ENCODE peak calls at places on chromosomes 2 and 18, in five cellular contexts. One of them, this sample, is unnamed.

GRCh38 chr18:6884944-6885343 is 155.4 kb downstream of the ARHGAP28 start:
- DNase-seq in DND-41: no peak
- DNase-seq in fibroblast of lung: peak
- DNase-seq in CD4-positive, alpha-beta T cell: no peak
- DNase-seq in glutamatergic neuron: no peak
- DNase-seq in this sample: no peak

GRCh38 chr2:120653871-120654270 is 81.8 kb upstream of the GLI2 start:
- DNase-seq in CD4-positive, alpha-beta T cell: no peak
- DNase-seq in glutamatergic neuron: no peak
- DNase-seq in fibroblast of lung: no peak
- DNase-seq in DND-41: no peak
- DNase-seq in this sample: no peak

GRCh38 chr18:48782381-48782841 is 168.4 kb downstream of the SMAD7 start:
- DNase-seq in glutamatergic neuron: no peak
- DNase-seq in fibroblast of lung: no peak
- DNase-seq in DND-41: no peak
- DNase-seq in CD4-positive, alpha-beta T cell: no peak
- DNase-seq in this sample: no peak

GRCh38 chr2:10536569-10537133 is 88.5 kb upstream of the ODC1 start:
- DNase-seq in CD4-positive, alpha-beta T cell: no peak
- DNase-seq in fibroblast of lung: no peak
- DNase-seq in DND-41: peak
- DNase-seq in glutamatergic neuron: no peak
- DNase-seq in this sample: no peak

GRCh38 chr2:101991731-101992145 is at the start of gene IL1R2:
- DNase-seq in CD4-positive, alpha-beta T cell: no peak
- DNase-seq in DND-41: no peak
- DNase-seq in fibroblast of lung: no peak
- DNase-seq in glutamatergic neuron: no peak
- DNase-seq in this sample: no peak

GRCh38 chr18:67783215-67783946 is 266.9 kb upstream of the DSEL start:
- DNase-seq in fibroblast of lung: peak
- DNase-seq in glutamatergic neuron: no peak
- DNase-seq in DND-41: no peak
- DNase-seq in CD4-positive, alpha-beta T cell: no peak
- DNase-seq in this sample: no peak

GRCh38 chr2:121476714-121477113 is 54.0 kb upstream of the RNU4ATAC start:
- DNase-seq in DND-41: no peak
- DNase-seq in glutamatergic neuron: no peak
- DNase-seq in CD4-positive, alpha-beta T cell: no peak
- DNase-seq in fibroblast of lung: no peak
- DNase-seq in this sample: no peak

GRCh38 chr2:164504253-164504652 is 117.0 kb downstream of the GRB14 start:
- DNase-seq in fibroblast of lung: no peak
- DNase-seq in DND-41: peak
- DNase-seq in CD4-positive, alpha-beta T cell: no peak
- DNase-seq in glutamatergic neuron: no peak
- DNase-seq in this sample: no peak

GRCh38 chr2:65922794-65923193 is 490.4 kb upstream of the SPRED2 start:
- DNase-seq in DND-41: no peak
- DNase-seq in CD4-positive, alpha-beta T cell: no peak
- DNase-seq in glutamatergic neuron: no peak
- DNase-seq in fibroblast of lung: peak
- DNase-seq in this sample: no peak

GRCh38 chr2:96241901-96242611 is 23.7 kb downstream of the TMEM127 start:
- DNase-seq in glutamatergic neuron: no peak
- DNase-seq in DND-41: peak
- DNase-seq in CD4-positive, alpha-beta T cell: peak
- DNase-seq in fibroblast of lung: peak
- DNase-seq in this sample: no peak

GRCh38 chr2:68971591-68972231 is 2.7 kb upstream of the GKN1 start:
- DNase-seq in CD4-positive, alpha-beta T cell: no peak
- DNase-seq in fibroblast of lung: peak
- DNase-seq in glutamatergic neuron: no peak
- DNase-seq in DND-41: no peak
- DNase-seq in this sample: no peak

GRCh38 chr2:171598713-171599319 is 76.5 kb downstream of the CYBRD1 start:
- DNase-seq in CD4-positive, alpha-beta T cell: peak
- DNase-seq in glutamatergic neuron: peak
- DNase-seq in DND-41: peak
- DNase-seq in fibroblast of lung: peak
- DNase-seq in this sample: peak

GRCh38 chr2:12501469-12502147 is 215.1 kb upstream of the TRIB2 start:
- DNase-seq in fibroblast of lung: no peak
- DNase-seq in CD4-positive, alpha-beta T cell: peak
- DNase-seq in glutamatergic neuron: no peak
- DNase-seq in DND-41: peak
- DNase-seq in this sample: no peak

DNA sequence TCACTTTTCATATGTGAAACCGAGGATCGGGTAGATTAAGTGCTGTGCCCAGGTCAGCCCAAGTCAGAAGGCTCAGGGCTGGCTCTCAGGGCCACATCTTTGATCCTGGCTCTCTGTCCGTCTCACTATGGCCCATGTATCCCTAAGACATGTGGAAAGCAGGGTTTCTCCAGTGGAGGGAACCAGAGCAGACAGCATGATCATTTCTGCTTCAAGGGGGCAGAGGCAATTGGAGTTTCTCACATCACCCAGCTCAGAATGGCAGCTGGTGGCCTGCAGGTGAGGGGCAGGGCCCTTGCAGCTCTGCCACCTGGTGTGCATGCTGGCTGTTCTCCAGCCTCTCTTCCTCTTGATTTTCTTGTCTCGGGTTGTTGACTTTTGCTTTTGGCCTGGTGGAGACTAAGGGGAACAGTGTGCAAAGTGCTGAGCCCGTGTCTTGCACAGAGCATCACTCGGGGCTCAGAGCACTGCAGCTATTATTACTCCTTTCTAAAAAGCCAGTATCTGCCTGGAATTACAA is 27.0 kb downstream of the LDLRAD4 start:
- DNase-seq in CD4-positive, alpha-beta T cell: no peak
- DNase-seq in glutamatergic neuron: no peak
- DNase-seq in DND-41: no peak
- DNase-seq in fibroblast of lung: no peak
- DNase-seq in this sample: no peak
- TF ChIP-seq CTCF in CD4-positive, alpha-beta T cell: no peak
- TF ChIP-seq CTCF in glutamatergic neuron: no peak
- TF ChIP-seq CTCF in DND-41: no peak
- TF ChIP-seq CTCF in fibroblast of lung: no peak
- TF ChIP-seq CTCF in this sample: no peak

DNA sequence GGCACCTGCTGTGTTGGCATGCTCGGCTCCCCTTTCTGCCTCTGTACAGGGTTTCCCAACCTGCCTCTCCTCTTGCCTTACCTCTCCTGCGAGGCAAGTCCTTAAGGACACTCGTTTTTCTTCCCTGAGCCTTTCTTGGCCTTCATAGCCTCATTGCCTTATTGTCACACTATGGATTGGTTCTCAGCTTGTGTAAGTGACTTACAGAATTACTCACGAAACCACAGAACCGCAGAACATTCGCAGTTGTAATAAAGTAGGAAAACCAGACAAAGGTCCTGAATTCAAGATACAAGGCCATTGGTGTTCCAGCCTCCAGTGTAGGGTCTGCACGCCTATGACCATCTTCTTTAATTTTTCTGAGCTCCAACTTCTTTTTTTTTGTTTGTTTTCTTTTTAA is 317.6 kb upstream of the SMIM21 start:
- DNase-seq in CD4-positive, alpha-beta T cell: no peak
- DNase-seq in glutamatergic neuron: no peak
- DNase-seq in DND-41: no peak
- DNase-seq in fibroblast of lung: no peak
- DNase-seq in this sample: no peak
- TF ChIP-seq CTCF in CD4-positive, alpha-beta T cell: no peak
- TF ChIP-seq CTCF in glutamatergic neuron: no peak
- TF ChIP-seq CTCF in DND-41: no peak
- TF ChIP-seq CTCF in fibroblast of lung: no peak
- TF ChIP-seq CTCF in this sample: no peak

GRCh38 chr18:22219568-22220355 is 50.4 kb downstream of the GATA6 start:
- DNase-seq in CD4-positive, alpha-beta T cell: no peak
- DNase-seq in DND-41: no peak
- DNase-seq in fibroblast of lung: no peak
- DNase-seq in glutamatergic neuron: no peak
- DNase-seq in this sample: no peak
- TF ChIP-seq CTCF in CD4-positive, alpha-beta T cell: no peak
- TF ChIP-seq CTCF in DND-41: no peak
- TF ChIP-seq CTCF in fibroblast of lung: no peak
- TF ChIP-seq CTCF in glutamatergic neuron: no peak
- TF ChIP-seq CTCF in this sample: no peak

GRCh38 chr2:149651229-149651628 is 63.7 kb upstream of the MMADHC start:
- DNase-seq in fibroblast of lung: no peak
- DNase-seq in glutamatergic neuron: no peak
- DNase-seq in DND-41: no peak
- DNase-seq in CD4-positive, alpha-beta T cell: no peak
- DNase-seq in this sample: no peak
- TF ChIP-seq CTCF in fibroblast of lung: no peak
- TF ChIP-seq CTCF in glutamatergic neuron: no peak
- TF ChIP-seq CTCF in DND-41: no peak
- TF ChIP-seq CTCF in CD4-positive, alpha-beta T cell: no peak
- TF ChIP-seq CTCF in this sample: no peak

This sample was measured in neural crest cell.